ENCODE peak calls at places on chromosomes 3 and 15, in four cellular contexts. K is GM23248, M is hepatocyte, X is PC-3. F is an unnamed sample.
A peak's percentile ranks its signal among the peaks of the same experiment; 100 is the strongest.

GRCh38 chr15:82303956-82304640 is 41.5 kb downstream of the SAXO2 start:
- DNase-seq in K (no peak), M (no peak), X (no peak), F (no peak)

GRCh38 chr3:42177068-42177800 is 86.1 kb downstream of the TRAK1 start:
- DNase-seq in K (no peak), M (no peak), X (no peak), F (no peak)

GRCh38 chr15:44813231-44813630 is 76.9 kb downstream of the TRIM69 start:
- DNase-seq in K (no peak), M (no peak), X (no peak), F (no peak)

GRCh38 chr3:146274833-146275232 is 23.9 kb upstream of the PLSCR4 start:
- DNase-seq in K (peak; percentile 89), M (no peak), X (no peak), F (no peak)

GRCh38 chr3:155661730-155662129 is 83.1 kb downstream of the PLCH1 start:
- DNase-seq in K (no peak), M (peak; percentile 23), X (no peak), F (no peak)

GRCh38 chr3:69411331-69411730 is 25.4 kb upstream of the FRMD4B start:
- DNase-seq in K (peak; percentile 61), M (no peak), X (peak; percentile 39), F (no peak)

GRCh38 chr15:47803767-47804166 is 86.5 kb downstream of the SEMA6D start:
- DNase-seq in K (peak; percentile 64), M (no peak), X (no peak), F (no peak)

GRCh38 chr3:102060814-102061213 is 211.5 kb downstream of the NFKBIZ start:
- DNase-seq in K (peak; percentile 36), M (peak; percentile 40), X (peak; percentile 63), F (peak; percentile 27)

GRCh38 chr3:128804017-128804816 is 75.2 kb upstream of the ACAD9 start:
- DNase-seq in K (peak; percentile 47), M (no peak), X (no peak), F (peak; percentile 89)

GRCh38 chr15:37061996-37062395 is 38.4 kb downstream of the MEIS2 start:
- DNase-seq in K (no peak), M (no peak), X (peak; percentile 73), F (no peak)

GRCh38 chr3:61861410-61861809 is 300.0 kb downstream of the PTPRG start:
- DNase-seq in K (no peak), M (no peak), X (no peak), F (no peak)

GRCh38 chr3:141913150-141913811 is 36.8 kb downstream of the ATP1B3 start:
- DNase-seq in K (peak; percentile 79), M (peak; percentile 55), X (peak; percentile 71), F (peak; percentile 66)

GRCh38 chr3:27718459-27718858 is 3.7 kb downstream of the EOMES start:
- DNase-seq in K (no peak), M (no peak), X (no peak), F (no peak)

GRCh38 chr3:27716309-27716708 is 5.8 kb downstream of the EOMES start:
- DNase-seq in K (no peak), M (no peak), X (no peak), F (no peak)

GRCh38 chr3:27715454-27715806 is 6.7 kb downstream of the EOMES start:
- DNase-seq in K (no peak), M (no peak), X (no peak), F (no peak)

GRCh38 chr3:27715863-27716262 is 6.3 kb downstream of the EOMES start:
- DNase-seq in K (no peak), M (no peak), X (peak; percentile 21), F (no peak)

GRCh38 chr3:27717200-27717852 is 4.8 kb downstream of the EOMES start:
- DNase-seq in K (no peak), M (no peak), X (no peak), F (no peak)
- TF ChIP-seq EZH2 in K (no peak), M (no peak), X (no peak), F (no peak)

DNA sequence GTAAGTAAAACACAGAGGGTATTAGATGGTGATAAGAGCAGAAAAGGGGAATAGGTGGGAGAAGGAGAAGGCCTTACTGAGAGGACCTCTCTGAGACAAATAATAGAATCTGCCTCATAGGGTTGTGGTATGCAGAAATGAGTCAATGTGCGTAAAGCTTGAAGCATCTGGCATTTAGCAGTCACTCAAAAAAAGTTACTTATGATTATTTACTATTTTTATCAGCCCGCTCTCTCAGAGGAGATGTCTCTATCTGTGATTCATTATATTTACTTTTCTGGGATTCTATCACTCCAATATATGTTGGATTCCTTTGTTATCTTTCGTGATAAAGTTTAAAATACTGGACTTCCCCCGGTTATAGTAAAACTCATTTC is 4.6 kb upstream of the TM4SF1 start:
- DNase-seq in K (peak; percentile 79), M (no peak), X (peak; percentile 81), F (no peak)
- TF ChIP-seq EZH2phosphoT487 in K (no peak), M (no peak), X (no peak), F (no peak)

GRCh38 chr15:34436126-34436955 is 1.3 kb downstream of the GOLGA8A start:
- DNase-seq in K (peak; percentile 41), M (no peak), X (peak; percentile 21), F (peak; percentile 12)
- TF ChIP-seq EZH2 in K (no peak), M (no peak), X (no peak), F (no peak)

GRCh38 chr3:194984624-194985023 is 286.3 kb downstream of the XXYLT1 start:
- DNase-seq in K (no peak), M (peak; percentile 43), X (peak; percentile 7), F (no peak)
- TF ChIP-seq EZH2phosphoT487 in K (no peak), M (no peak), X (no peak), F (no peak)

GRCh38 chr15:100339999-100340398 is 1.8 kb downstream of the ADAMTS17 start:
- DNase-seq in K (no peak), M (no peak), X (no peak), F (no peak)

GRCh38 chr15:100338971-100339444 is 2.8 kb downstream of the ADAMTS17 start:
- DNase-seq in K (peak; percentile 69), M (peak; percentile 91), X (peak; percentile 88), F (peak; percentile 46)

GRCh38 chr15:100343251-100343650 is 1.5 kb upstream of the ADAMTS17 start:
- DNase-seq in K (no peak), M (no peak), X (no peak), F (no peak)

GRCh38 chr15:100340721-100341661 is 784 bp downstream of the ADAMTS17 start:
- DNase-seq in K (peak; percentile 22), M (peak; percentile 54), X (no peak), F (peak; percentile 43)

GRCh38 chr15:100341662-100342560 is at the start of gene ADAMTS17:
- DNase-seq in K (peak; percentile 91), M (peak; percentile 97), X (peak; percentile 95), F (peak; percentile 90)
- TF ChIP-seq EZH2 in K (no peak), M (no peak), X (no peak), F (no peak)

GRCh38 chr3:179068779-179069530 is 2.7 kb downstream of the ZMAT3 start:
- DNase-seq in K (peak; percentile 71), M (no peak), X (peak; percentile 30), F (no peak)

GRCh38 chr3:179069762-179070390 is 1.7 kb downstream of the ZMAT3 start:
- DNase-seq in K (peak; percentile 48), M (no peak), X (no peak), F (peak; percentile 4)

GRCh38 chr3:179071161-179071568 is 444 bp downstream of the ZMAT3 start:
- DNase-seq in K (peak; percentile 69), M (peak; percentile 62), X (peak; percentile 38), F (peak; percentile 51)

GRCh38 chr3:179073816-179074215 is 2.2 kb upstream of the ZMAT3 start:
- DNase-seq in K (no peak), M (no peak), X (no peak), F (peak; percentile 74)

DNA sequence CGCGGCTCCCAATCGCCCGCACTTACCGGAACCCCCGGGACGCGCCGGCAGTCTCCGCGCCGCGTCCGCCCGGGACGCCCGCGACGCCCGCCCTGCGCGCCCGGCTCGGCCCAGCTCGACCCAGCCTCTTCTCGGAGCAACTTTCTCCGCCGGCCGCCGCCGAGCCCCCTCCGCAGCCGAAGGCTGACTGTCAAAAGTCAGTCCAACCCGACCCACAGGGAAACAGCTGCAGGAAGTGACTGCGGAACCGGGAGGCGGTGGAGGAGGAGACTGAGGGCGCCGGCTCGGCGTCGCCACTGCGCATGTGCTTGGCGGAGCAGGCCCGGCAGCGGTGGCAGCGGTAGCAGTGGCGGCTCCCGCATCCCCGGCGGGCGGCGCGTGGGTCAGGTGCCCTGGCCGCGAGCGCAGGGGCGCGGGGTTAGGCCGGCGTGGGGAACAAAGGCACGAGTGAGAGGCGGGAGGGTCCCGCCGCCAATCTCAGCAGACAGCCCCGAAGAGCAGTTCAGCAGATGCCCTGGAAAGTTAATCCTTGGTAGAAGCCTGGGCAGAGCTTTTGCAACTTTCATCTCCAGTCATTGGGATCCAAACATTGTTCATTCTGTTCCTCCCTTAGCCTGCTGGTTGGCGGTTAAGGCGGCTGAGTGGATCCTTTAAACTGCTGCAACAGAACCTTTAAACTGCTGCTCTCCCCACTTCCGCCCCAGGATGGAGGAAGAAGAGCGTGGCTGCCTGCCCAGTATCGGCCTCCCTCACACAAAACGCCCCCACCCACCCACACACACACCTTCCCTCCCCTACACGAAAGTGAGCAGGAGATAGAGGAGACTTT is at the start of gene ZMAT3:
- DNase-seq in K (peak; percentile 92), M (peak; percentile 90), X (peak; percentile 83), F (peak; percentile 84)
- TF ChIP-seq EZH2phosphoT487 in K (no peak), M (no peak), X (no peak), F (no peak)

GRCh38 chr3:124034016-124034808 is 42.3 kb upstream of the ROPN1 start:
- DNase-seq in K (peak; percentile 59), M (peak; percentile 47), X (peak; percentile 22), F (no peak)
- TF ChIP-seq EZH2 in K (no peak), M (no peak), X (peak; percentile 20), F (no peak)

GRCh38 chr3:43733459-43734384 is 43.0 kb downstream of the ABHD5 start:
- DNase-seq in K (peak; percentile 90), M (no peak), X (no peak), F (no peak)
- TF ChIP-seq EZH2phosphoT487 in K (peak; percentile 33), M (no peak), X (no peak), F (no peak)

F was measured in MM.1S.